ENCODE peak calls at places on chromosomes 1 and 21, in seven cellular contexts. V, U, O, F, M, G and Y are unnamed samples.

GRCh38 chr1:45216861-45217260 is 10.5 kb upstream of the ZSWIM5 start:
- DNase-seq in M (no peak), F (no peak), V (no peak), G (no peak), U (no peak), O (no peak), Y (no peak)

GRCh38 chr1:21752186-21752585 is 30.8 kb downstream of the USP48 start:
- DNase-seq in U (no peak), V (no peak), O (no peak), M (no peak), G (no peak), F (no peak), Y (no peak)

GRCh38 chr1:119453021-119453420 is 38.1 kb downstream of the HSD3B2 start:
- DNase-seq in V (peak; percentile 86), G (no peak), M (no peak), O (no peak), F (no peak), U (no peak), Y (no peak)

GRCh38 chr21:43269461-43269860 is 100.7 kb downstream of the CRYAA start:
- DNase-seq in M (no peak), G (no peak), U (peak; percentile 36), V (no peak), F (no peak), O (no peak), Y (no peak)

GRCh38 chr1:111743679-111744101 is 4.5 kb upstream of the INKA2 start:
- DNase-seq in U (no peak), O (no peak), G (no peak), M (no peak), F (no peak), V (peak; percentile 63), Y (no peak)

GRCh38 chr1:67793562-67793961 is 39.7 kb downstream of the GNG12 start:
- DNase-seq in F (no peak), M (no peak), U (no peak), V (peak; percentile 32), O (no peak), G (no peak), Y (no peak)

GRCh38 chr1:245969274-245969673 is 537.8 kb downstream of the SMYD3 start:
- DNase-seq in M (no peak), V (peak; percentile 90), G (no peak), O (no peak), U (no peak), F (no peak), Y (peak; percentile 65)

GRCh38 chr1:25105836-25106235 is 126.5 kb downstream of the SYF2 start:
- DNase-seq in U (no peak), V (no peak), F (no peak), O (no peak), G (no peak), M (no peak), Y (no peak)

GRCh38 chr1:160726498-160727391 is 12.3 kb upstream of the SLAMF7 start:
- DNase-seq in M (no peak), V (peak; percentile 25), U (peak; percentile 63), G (no peak), O (peak; percentile 50), F (peak; percentile 68), Y (peak; percentile 73)